ENCODE peak calls at places on chromosome 14, in eight cellular contexts. M is Peyer's patch, K is uterus, X is heart left ventricle, W is IMR-90, V is HCT116, D is spleen, N is suprapubic skin. S is an unnamed sample.
A peak's percentile ranks its signal among the peaks of the same experiment; 100 is the strongest.

GRCh38 chr14:42911642-42912041 is 1305.0 kb downstream of the LRFN5 start:
- DNase-seq in D (no peak), X (no peak), M (no peak), V (no peak), K (no peak), W (peak; percentile 13), N (no peak), S (no peak)

GRCh38 chr14:69129264-69129880 is 23.5 kb downstream of the DCAF5 start:
- DNase-seq in W (peak; percentile 88), K (peak; percentile 80), V (peak; percentile 52), N (peak; percentile 70), D (peak; percentile 82), X (peak; percentile 70), M (peak; percentile 88), S (peak; percentile 75)

GRCh38 chr14:74508292-74508731 is 14.7 kb downstream of the ISCA2 start:
- DNase-seq in K (no peak), W (no peak), N (no peak), X (no peak), D (peak; percentile 51), V (no peak), M (peak; percentile 33), S (no peak)

GRCh38 chr14:96722751-96723150 is 74.4 kb upstream of the VRK1 start:
- DNase-seq in N (no peak), V (no peak), X (no peak), W (no peak), D (no peak), M (no peak), K (no peak), S (no peak)

GRCh38 chr14:64786296-64787149 is 82.3 kb downstream of the PLEKHG3 start:
- DNase-seq in N (no peak), M (no peak), X (no peak), W (peak; percentile 56), D (no peak), V (no peak), K (no peak), S (no peak)

GRCh38 chr14:100783630-100784321 is 42.1 kb upstream of the MEG3 start:
- DNase-seq in W (no peak), K (no peak), N (peak; percentile 44), M (no peak), D (peak; percentile 59), X (no peak), V (no peak), S (no peak)

GRCh38 chr14:103801459-103801858 is 45.9 kb downstream of the PPP1R13B start:
- DNase-seq in W (peak; percentile 79), V (no peak), X (no peak), N (no peak), K (no peak), D (no peak), M (peak; percentile 47), S (no peak)

GRCh38 chr14:82075566-82075965 is 541.9 kb upstream of the SEL1L start:
- DNase-seq in V (no peak), W (no peak), D (no peak), M (no peak), N (no peak), X (peak; percentile 20), K (no peak), S (peak; percentile 48)

GRCh38 chr14:36767603-36768281 is 106.1 kb downstream of the PAX9 start:
- DNase-seq in K (no peak), W (no peak), X (no peak), D (no peak), M (no peak), V (no peak), N (no peak), S (no peak)

GRCh38 chr14:20427231-20428009 is 8.5 kb downstream of the KLHL33 start:
- DNase-seq in V (peak; percentile 13), K (no peak), D (no peak), W (peak; percentile 71), N (no peak), M (no peak), X (no peak), S (peak; percentile 11)
- H3K4me1 ChIP-seq in V (peaks cover 10% of the 10 kb centered on the region), K (no peaks in the 10 kb centered on the region), D (peaks cover 32% of the 10 kb centered on the region), W (peaks cover 2% of the 10 kb centered on the region), N (no peaks in the 10 kb centered on the region), M (peaks cover 3% of the 10 kb centered on the region), X (no peaks in the 10 kb centered on the region), S (peaks cover 8% of the 10 kb centered on the region)

GRCh38 chr14:21206753-21207684 is 51.2 kb upstream of the OR5AU1 start:
- DNase-seq in X (no peak), K (no peak), D (no peak), M (no peak), V (no peak), N (no peak), W (no peak), S (no peak)

GRCh38 chr14:21204167-21205025 is 48.5 kb upstream of the OR5AU1 start:
- DNase-seq in N (no peak), V (no peak), D (no peak), X (no peak), M (no peak), K (no peak), W (no peak), S (no peak)

GRCh38 chr14:21205026-21205677 is 49.3 kb upstream of the OR5AU1 start:
- DNase-seq in D (no peak), V (no peak), W (no peak), M (no peak), N (no peak), K (no peak), X (no peak), S (no peak)

GRCh38 chr14:21203470-21204166 is 47.8 kb upstream of the OR5AU1 start:
- DNase-seq in M (no peak), V (no peak), W (no peak), K (no peak), N (no peak), X (no peak), D (no peak), S (no peak)

DNA sequence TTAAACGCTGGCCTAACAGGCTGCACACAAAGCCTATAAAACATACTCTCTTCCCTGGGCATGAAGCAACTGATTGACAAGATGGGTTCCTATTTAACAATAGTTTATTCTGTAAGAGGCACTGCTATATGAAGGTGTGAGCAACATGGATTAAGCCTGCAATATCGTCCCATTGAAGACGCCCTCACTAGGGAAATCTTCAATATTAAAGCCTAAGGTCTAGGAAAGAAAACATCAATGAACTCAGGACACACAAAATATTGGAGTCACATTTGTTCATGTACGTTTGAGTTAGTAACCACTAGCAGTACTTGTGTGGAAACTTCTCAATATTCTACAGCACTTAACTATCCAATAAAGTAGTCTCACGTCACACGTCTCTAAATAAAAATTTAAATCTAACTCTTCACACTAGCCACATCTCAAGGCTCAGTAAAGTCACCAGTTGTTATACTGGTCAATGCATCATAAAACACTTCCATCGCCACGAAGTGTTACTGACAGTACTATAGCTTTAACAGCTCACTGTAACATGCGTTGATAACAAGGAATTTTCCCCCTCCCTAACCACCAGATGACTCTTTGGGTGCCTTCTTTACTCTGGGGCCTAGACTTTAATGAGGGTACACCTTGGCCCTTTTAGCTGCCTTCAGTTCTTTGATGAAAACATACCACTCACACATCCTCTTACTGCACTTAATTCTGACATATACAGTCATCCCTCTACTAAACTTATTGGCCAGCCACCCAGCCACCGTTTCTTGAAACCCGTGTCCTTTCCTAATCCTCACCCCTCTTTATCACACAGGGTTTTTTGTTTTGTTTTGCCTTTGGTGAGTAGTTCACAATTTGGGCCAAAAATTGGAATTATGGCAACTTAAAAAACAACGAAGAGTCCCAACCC is 50.1 kb upstream of the OR5AU1 start:
- DNase-seq in K (no peak), W (no peak), V (no peak), M (no peak), D (no peak), N (no peak), X (no peak), S (no peak)
- TF ChIP-seq POLR2A in K (no peak), W (no peak), V (no peak), M (no peak), D (no peak), N (no peak), X (no peak), S (no peak)

GRCh38 chr14:102187583-102188001 is 47.9 kb downstream of the WDR20 start:
- DNase-seq in W (no peak), M (no peak), X (no peak), D (no peak), V (no peak), K (no peak), N (no peak), S (no peak)
- H3K4me3 ChIP-seq in W (no peak overlapping the region), M (no peak overlapping the region), X (no peak overlapping the region), D (no peak overlapping the region), V (no peak overlapping the region), K (no peak overlapping the region), N (peak overlapping the region; percentile 19), S (no peak overlapping the region)

DNA sequence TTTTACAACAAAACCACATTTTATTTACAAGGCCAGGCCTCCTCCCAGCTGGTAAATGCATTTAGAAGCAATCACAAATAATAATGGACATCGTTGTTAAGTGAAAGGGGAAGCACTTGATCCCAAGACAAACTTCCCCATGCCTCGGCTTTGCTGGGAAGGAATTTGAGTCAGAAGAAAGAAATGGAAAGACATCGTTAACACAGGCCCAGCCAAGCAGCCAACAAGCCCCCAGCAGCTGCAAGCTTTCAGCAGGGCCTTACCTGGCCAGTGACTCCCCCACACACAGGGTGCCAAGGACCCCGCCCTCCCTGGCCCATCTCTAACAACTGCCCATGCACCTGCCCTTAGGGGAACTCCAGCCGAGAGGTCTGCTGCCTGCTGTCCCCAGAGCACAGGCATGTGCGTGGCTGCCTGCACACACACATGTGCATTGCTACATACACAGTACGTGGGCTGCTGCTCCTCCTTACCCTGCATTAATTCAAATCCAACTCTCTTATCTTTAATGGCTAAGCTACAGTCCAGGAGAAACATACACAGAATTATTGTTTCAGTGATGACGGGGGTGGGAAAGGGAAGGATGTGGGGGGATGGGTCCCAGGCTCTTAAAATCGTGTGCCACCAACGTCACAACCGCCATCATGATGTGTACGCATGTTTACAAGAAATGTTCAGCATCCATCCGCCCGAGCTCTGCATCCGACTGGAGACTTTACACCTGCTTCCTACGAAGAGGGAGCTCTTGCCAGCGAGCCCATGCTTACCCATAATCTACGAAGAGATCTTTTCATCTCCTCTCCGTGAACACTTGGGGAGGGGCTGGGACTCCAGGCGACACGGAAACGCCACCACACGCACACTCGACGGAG is 9.8 kb downstream of the BCL11B start:
- DNase-seq in V (no peak), D (peak; percentile 81), X (no peak), K (no peak), M (peak; percentile 92), N (no peak), W (no peak), S (no peak)
- H3K4me1 ChIP-seq in V (peaks cover 4% of the 10 kb centered on the region), D (no peaks in the 10 kb centered on the region), X (no peaks in the 10 kb centered on the region), K (peaks cover 3% of the 10 kb centered on the region), M (no peaks in the 10 kb centered on the region), N (peaks cover 88% of the 10 kb centered on the region), W (no peaks in the 10 kb centered on the region), S (no peaks in the 10 kb centered on the region)

DNA sequence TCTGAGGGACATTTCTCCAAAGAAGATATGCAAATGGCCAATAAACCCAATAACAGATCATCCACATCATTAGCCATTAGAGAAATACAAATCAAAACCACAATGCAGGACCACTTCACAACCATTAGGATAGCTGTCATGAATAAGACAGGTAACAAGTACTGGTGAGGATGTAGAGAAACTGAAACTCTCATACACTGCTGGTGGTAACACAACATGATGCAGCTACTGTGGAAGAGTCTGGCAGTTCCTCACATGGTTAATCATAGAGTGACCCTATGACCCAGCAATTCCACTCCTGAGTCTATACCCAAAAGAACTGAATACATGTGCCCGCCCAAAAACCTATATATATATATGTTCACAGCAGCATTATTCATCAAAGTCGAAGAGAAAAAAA is 39.0 kb downstream of the TTC9 start:
- DNase-seq in D (no peak), V (no peak), W (no peak), X (no peak), N (no peak), M (no peak), K (no peak), S (no peak)
- TF ChIP-seq POLR2A in D (no peak), V (no peak), W (no peak), X (no peak), N (no peak), M (no peak), K (no peak), S (no peak)